ENCODE peak calls at places on chromosomes 3 and 15, in ten cellular contexts. Q, A, C, S, V, F, L, G, P and B are unnamed samples.

GRCh38 chr3:8560608-8561007 is 59.0 kb downstream of the LMCD1 start:
- DNase-seq in V (no peak), S (no peak), G (no peak), F (no peak), A (no peak), Q (no peak), C (no peak), L (peak), P (peak), B (no peak)

GRCh38 chr3:77348244-77348855 is 308.5 kb downstream of the ROBO2 start:
- DNase-seq in G (no peak), F (no peak), Q (peak), A (no peak), P (peak), V (no peak), S (peak), L (peak), C (no peak), B (peak)

GRCh38 chr3:29331830-29332637 is 51.2 kb downstream of the RBMS3 start:
- DNase-seq in L (peak), P (no peak), S (no peak), F (no peak), C (no peak), G (no peak), Q (no peak), V (no peak), A (no peak), B (no peak)

GRCh38 chr3:126714296-126714900 is 10.4 kb downstream of the CHCHD6 start:
- DNase-seq in P (no peak), A (peak), L (no peak), C (no peak), V (no peak), F (no peak), G (no peak), S (no peak), Q (no peak), B (peak)

GRCh38 chr3:127632035-127632434 is 3.0 kb downstream of the PODXL2 start:
- DNase-seq in C (no peak), L (no peak), Q (no peak), P (no peak), S (no peak), V (no peak), G (no peak), F (no peak), A (no peak), B (peak)

GRCh38 chr3:197520311-197521276 is 35.2 kb downstream of the BDH1 start:
- DNase-seq in V (no peak), P (peak), C (no peak), Q (no peak), A (peak), L (peak), S (peak), G (no peak), F (no peak), B (peak)

GRCh38 chr3:138113309-138113708 is 2.1 kb downstream of the DZIP1L start:
- DNase-seq in F (no peak), G (peak), C (no peak), V (no peak), L (no peak), Q (no peak), S (no peak), P (peak), A (no peak), B (no peak)

GRCh38 chr15:95635666-95636065 is 694.8 kb upstream of the NR2F2 start:
- DNase-seq in Q (no peak), G (no peak), L (no peak), C (no peak), A (no peak), F (no peak), V (no peak), S (no peak), P (no peak), B (no peak)

GRCh38 chr15:64892850-64893403 is 18.8 kb upstream of the ANKDD1A start:
- DNase-seq in P (no peak), S (peak), Q (no peak), F (no peak), G (no peak), A (no peak), L (no peak), C (peak), V (no peak), B (no peak)

GRCh38 chr3:132573657-132574260 is 23.3 kb upstream of the ACKR4 start:
- DNase-seq in F (no peak), G (no peak), C (no peak), L (peak), P (peak), A (no peak), S (no peak), V (no peak), Q (no peak), B (no peak)

GRCh38 chr15:44066211-44066827 is 128.8 kb downstream of the FRMD5 start:
- DNase-seq in A (no peak), L (peak), P (peak), C (peak), V (peak), Q (peak), G (peak), F (no peak), S (peak), B (peak)

GRCh38 chr15:51992953-51993352 is 21.4 kb upstream of the LEO1 start:
- DNase-seq in F (no peak), P (no peak), A (no peak), V (no peak), C (no peak), Q (no peak), G (no peak), L (no peak), S (no peak), B (no peak)

GRCh38 chr3:32502089-32502943 is at the start of gene CMTM6:
- DNase-seq in P (peak), G (peak), V (peak), F (peak), S (peak), L (peak), Q (peak), C (peak), A (peak), B (peak)

GRCh38 chr3:134312873-134313838 is 61.1 kb downstream of the AMOTL2 start:
- DNase-seq in P (peak), S (no peak), A (no peak), V (no peak), L (peak), G (no peak), C (no peak), Q (peak), F (peak), B (no peak)

GRCh38 chr15:35705885-35706590 is 160.1 kb upstream of the DPH6 start:
- DNase-seq in P (peak), S (no peak), V (no peak), F (no peak), A (no peak), Q (no peak), L (peak), G (no peak), C (no peak), B (no peak)

GRCh38 chr15:29670945-29671307 is 151.3 kb downstream of the TJP1 start:
- DNase-seq in V (no peak), F (no peak), P (peak), A (no peak), L (peak), S (no peak), G (no peak), Q (no peak), C (no peak), B (no peak)

GRCh38 chr3:106302451-106303221 is 433.8 kb upstream of the CBLB start:
- DNase-seq in F (no peak), L (no peak), S (peak), C (no peak), G (no peak), P (no peak), Q (no peak), V (no peak), A (no peak), B (no peak)

GRCh38 chr3:127065561-127066270 is 82.8 kb downstream of the PLXNA1 start:
- DNase-seq in G (no peak), V (no peak), S (no peak), C (no peak), A (no peak), F (no peak), P (peak), L (peak), Q (no peak), B (no peak)

GRCh38 chr3:155352900-155353490 is 59.5 kb upstream of the STRIT1 start:
- DNase-seq in A (no peak), C (no peak), L (peak), G (peak), F (no peak), V (peak), S (peak), P (peak), Q (no peak), B (no peak)

GRCh38 chr15:72685925-72686794 is at the start of the genes BBS4 and HIGD2B:
- DNase-seq in L (peak), G (no peak), V (no peak), F (peak), Q (peak), A (no peak), C (peak), P (peak), S (no peak), B (no peak)

GRCh38 chr3:10495003-10495402 is 10.4 kb downstream of the ATP2B2 start:
- DNase-seq in Q (no peak), S (no peak), V (no peak), A (no peak), P (peak), L (peak), F (no peak), C (no peak), G (peak), B (no peak)

GRCh38 chr15:81929557-81929956 is 116.3 kb downstream of the MEX3B start:
- DNase-seq in Q (no peak), L (no peak), V (no peak), S (no peak), C (no peak), G (no peak), A (no peak), P (no peak), F (no peak), B (no peak)

GRCh38 chr3:155744626-155745324 is at the start of gene PLCH1:
- DNase-seq in L (peak), S (peak), Q (peak), C (peak), V (peak), A (peak), P (peak), F (peak), G (peak), B (peak)

GRCh38 chr3:30098656-30099454 is 507.5 kb upstream of the TGFBR2 start:
- DNase-seq in V (no peak), Q (no peak), L (peak), G (no peak), S (no peak), C (no peak), A (no peak), P (peak), F (no peak), B (no peak)

GRCh38 chr3:123819949-123820348 is 64.2 kb downstream of the MYLK start:
- DNase-seq in A (no peak), F (no peak), C (no peak), V (no peak), G (no peak), S (no peak), P (no peak), L (no peak), Q (no peak), B (no peak)

GRCh38 chr3:127092776-127093175 is 100.2 kb upstream of the PRR23E start:
- DNase-seq in A (no peak), P (no peak), F (no peak), C (no peak), L (no peak), Q (no peak), G (no peak), V (no peak), S (no peak), B (no peak)

GRCh38 chr3:75727985-75728384 is 57.4 kb downstream of the ZNF717 start:
- DNase-seq in C (no peak), Q (no peak), F (no peak), A (no peak), G (no peak), L (no peak), V (no peak), P (no peak), S (no peak), B (no peak)

GRCh38 chr3:16013563-16013962 is 160.9 kb upstream of the GALNT15 start:
- DNase-seq in Q (no peak), P (no peak), C (no peak), F (no peak), S (no peak), L (peak), A (no peak), G (no peak), V (no peak), B (no peak)

GRCh38 chr3:111910806-111911205 is 51.7 kb downstream of the PHLDB2 start:
- DNase-seq in V (no peak), P (peak), F (no peak), S (no peak), Q (no peak), C (no peak), A (no peak), L (peak), G (no peak), B (no peak)

GRCh38 chr3:142724682-142725351 is 983 bp downstream of the TRPC1 start:
- DNase-seq in Q (peak), S (no peak), G (peak), L (peak), C (peak), A (peak), F (peak), P (peak), V (peak), B (peak)

GRCh38 chr3:117735481-117736101 is 1026.0 kb downstream of the TUSC7 start:
- DNase-seq in P (no peak), L (peak), G (no peak), F (no peak), V (no peak), Q (no peak), S (no peak), A (no peak), C (no peak), B (no peak)

GRCh38 chr15:72796515-72797337 is 13.2 kb upstream of the ADPGK start:
- DNase-seq in C (peak), V (peak), P (peak), L (peak), Q (peak), A (no peak), G (no peak), S (peak), F (peak), B (peak)

GRCh38 chr15:101242999-101243336 is 8.9 kb downstream of the CHSY1 start:
- DNase-seq in G (no peak), L (no peak), V (no peak), S (peak), C (no peak), P (no peak), A (no peak), F (no peak), Q (no peak), B (peak)

GRCh38 chr15:42444415-42445063 is 46.4 kb downstream of the ZNF106 start:
- DNase-seq in P (peak), V (no peak), F (no peak), G (no peak), A (no peak), C (no peak), S (no peak), L (no peak), Q (no peak), B (no peak)

GRCh38 chr3:1501396-1501795 is 408.6 kb downstream of the CNTN6 start:
- DNase-seq in C (no peak), P (no peak), V (no peak), Q (no peak), S (no peak), A (no peak), L (no peak), F (no peak), G (no peak), B (peak)

GRCh38 chr3:53229171-53229570 is 26.7 kb downstream of the TKT start:
- DNase-seq in L (no peak), S (no peak), F (no peak), Q (no peak), C (no peak), V (no peak), A (no peak), P (no peak), G (no peak), B (no peak)